ENCODE peak calls at places on chromosomes 16 and 17, in nine cellular contexts. W is esophagus muscularis mucosa, T is prostate gland, K is transverse colon, L is sigmoid colon, Q is SK-N-SH, U is spleen, F is GM23338, Z is stomach. X is an unnamed sample.

GRCh38 chr16:2224183-2224486 is 744 bp downstream of the E4F1 start:
- DNase-seq in W (no peak), T (no peak), K (no peak), L (no peak), Q (no peak), U (no peak), F (no peak), Z (no peak), X (no peak)

GRCh38 chr16:4696172-4696904 is 3.0 kb downstream of the NUDT16L1 start:
- DNase-seq in W (no peak), T (no peak), K (no peak), L (peak; percentile 84), Q (peak; percentile 26), U (no peak), F (no peak), Z (no peak), X (no peak)

GRCh38 chr17:55677449-55677848 is 45.2 kb downstream of the TMEM100 start:
- DNase-seq in W (no peak), T (no peak), K (no peak), L (no peak), Q (no peak), U (no peak), F (no peak), Z (no peak), X (no peak)

GRCh38 chr16:75377971-75378386 is 55.3 kb downstream of the CFDP1 start:
- DNase-seq in W (no peak), T (peak; percentile 21), K (no peak), L (no peak), Q (no peak), U (no peak), F (peak; percentile 71), Z (no peak), X (no peak)

GRCh38 chr16:3645504-3646347 is 8.8 kb upstream of the DNASE1 start:
- DNase-seq in W (no peak), T (no peak), K (no peak), L (peak; percentile 34), Q (no peak), U (peak; percentile 47), F (peak; percentile 83), Z (peak; percentile 17), X (no peak)

GRCh38 chr16:84166796-84167695 is 19.8 kb downstream of the TAF1C start:
- DNase-seq in W (no peak), T (no peak), K (no peak), L (no peak), Q (no peak), U (peak; percentile 47), F (peak; percentile 47), Z (no peak), X (no peak)

GRCh38 chr16:4375717-4376116 is 4.1 kb downstream of the VASN start:
- DNase-seq in W (no peak), T (no peak), K (no peak), L (no peak), Q (no peak), U (no peak), F (no peak), Z (no peak), X (no peak)

GRCh38 chr16:9286930-9287329 is 195.5 kb downstream of the HAPSTR1 start:
- DNase-seq in W (no peak), T (no peak), K (peak; percentile 85), L (no peak), Q (no peak), U (no peak), F (no peak), Z (no peak), X (no peak)

GRCh38 chr16:81841709-81842108 is 62.6 kb downstream of the PLCG2 start:
- DNase-seq in W (no peak), T (no peak), K (no peak), L (no peak), Q (no peak), U (no peak), F (no peak), Z (no peak), X (no peak)

GRCh38 chr17:57530508-57530907 is 214.6 kb downstream of the CCDC182 start:
- DNase-seq in W (no peak), T (no peak), K (no peak), L (no peak), Q (no peak), U (no peak), F (peak; percentile 41), Z (no peak), X (no peak)

GRCh38 chr17:28816540-28816939 is 26.1 kb downstream of the FAM222B start:
- DNase-seq in W (no peak), T (no peak), K (no peak), L (no peak), Q (no peak), U (no peak), F (no peak), Z (no peak), X (no peak)

GRCh38 chr16:67411339-67411738 is 4.9 kb downstream of the ZDHHC1 start:
- DNase-seq in W (no peak), T (no peak), K (no peak), L (no peak), Q (no peak), U (no peak), F (no peak), Z (no peak), X (no peak)

GRCh38 chr17:71777048-71777638 is 343.7 kb upstream of the SOX9 start:
- DNase-seq in W (no peak), T (no peak), K (no peak), L (no peak), Q (no peak), U (no peak), F (no peak), Z (no peak), X (no peak)
- H3K27ac ChIP-seq in W (no peak overlapping the region), T (no peak overlapping the region), K (no peak overlapping the region), L (no peak overlapping the region), Q (no peak overlapping the region), U (no peak overlapping the region), F (no peak overlapping the region), Z (no peak overlapping the region), X (no peak overlapping the region)

GRCh38 chr16:87792205-87792565 is 26.4 kb upstream of the KLHDC4 start:
- DNase-seq in W (no peak), T (no peak), K (no peak), L (no peak), Q (no peak), U (no peak), F (no peak), Z (no peak), X (no peak)

GRCh38 chr16:87790278-87791023 is 24.7 kb upstream of the KLHDC4 start:
- DNase-seq in W (no peak), T (no peak), K (peak; percentile 23), L (peak; percentile 94), Q (peak; percentile 70), U (no peak), F (no peak), Z (peak; percentile 40), X (no peak)

GRCh38 chr16:87784812-87785211 is 19.0 kb upstream of the KLHDC4 start:
- DNase-seq in W (no peak), T (no peak), K (no peak), L (no peak), Q (no peak), U (no peak), F (no peak), Z (no peak), X (no peak)

GRCh38 chr16:87791295-87792204 is 25.8 kb upstream of the KLHDC4 start:
- DNase-seq in W (no peak), T (no peak), K (no peak), L (no peak), Q (no peak), U (no peak), F (no peak), Z (no peak), X (no peak)

DNA sequence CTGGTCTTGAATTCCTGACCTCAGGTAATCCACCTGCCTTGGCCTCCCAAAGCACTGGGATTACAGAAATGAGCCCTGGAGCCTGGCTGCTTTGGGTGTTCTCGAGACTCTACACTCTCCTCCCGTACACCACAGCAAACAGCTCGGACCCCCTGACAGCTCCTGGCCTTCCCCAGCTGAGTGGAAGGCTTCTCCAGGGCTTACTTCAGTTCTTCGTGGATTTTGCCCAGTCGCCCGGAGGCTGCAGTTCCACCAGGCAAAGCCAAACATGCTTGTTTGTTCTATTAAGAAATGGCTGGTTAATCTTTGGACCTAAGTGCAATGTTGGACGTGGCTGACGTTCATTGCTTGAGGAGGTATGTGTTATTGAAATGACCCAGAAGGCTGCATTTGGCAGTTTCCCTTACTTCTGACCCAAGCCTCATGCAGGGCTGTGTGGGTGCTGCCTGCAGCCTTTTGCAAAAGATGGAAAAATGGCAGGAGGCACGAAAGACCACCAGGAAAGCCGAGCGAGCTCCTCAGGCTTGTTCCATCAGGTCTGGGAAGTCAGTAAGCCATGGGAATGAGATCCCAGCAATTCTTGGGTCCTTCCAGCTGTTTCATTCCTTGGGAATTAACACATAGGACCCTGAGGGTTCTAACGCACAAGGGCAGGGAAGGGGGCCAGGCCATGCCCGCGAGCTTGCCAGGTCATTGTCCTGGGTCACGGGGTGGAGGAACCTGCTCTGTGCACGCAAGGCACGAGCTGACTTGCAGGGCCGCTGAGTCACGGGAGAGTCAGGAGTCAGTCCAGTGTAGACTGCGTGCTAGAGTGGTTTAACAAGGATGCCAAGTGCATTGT is 23.9 kb upstream of the KLHDC4 start:
- DNase-seq in W (no peak), T (no peak), K (no peak), L (peak; percentile 84), Q (no peak), U (no peak), F (no peak), Z (peak; percentile 60), X (no peak)
- TF ChIP-seq POLR2AphosphoS5 in W (peak; percentile 39), T (no peak), K (peak; percentile 9), L (peak; percentile 72), Q (no peak), U (no peak), F (no peak), Z (no peak), X (no peak)

GRCh38 chr17:67689534-67690177 is 28.1 kb upstream of the NOL11 start:
- DNase-seq in W (no peak), T (peak; percentile 74), K (peak; percentile 27), L (no peak), Q (peak; percentile 77), U (no peak), F (peak; percentile 86), Z (peak; percentile 44), X (peak; percentile 50)
- H3K27ac ChIP-seq in W (no peak overlapping the region), T (no peak overlapping the region), K (no peak overlapping the region), L (no peak overlapping the region), Q (peak overlapping the region; percentile 2), U (no peak overlapping the region), F (no peak overlapping the region), Z (no peak overlapping the region), X (no peak overlapping the region)

GRCh38 chr17:17751996-17752821 is 71.0 kb downstream of the RAI1 start:
- DNase-seq in W (peak; percentile 100), T (peak; percentile 96), K (peak; percentile 98), L (peak; percentile 98), Q (peak; percentile 94), U (peak; percentile 99), F (peak; percentile 96), Z (peak; percentile 98), X (peak; percentile 20)

GRCh38 chr17:17751489-17751995 is 70.3 kb downstream of the RAI1 start:
- DNase-seq in W (no peak), T (no peak), K (no peak), L (no peak), Q (no peak), U (no peak), F (no peak), Z (no peak), X (no peak)

GRCh38 chr17:17754719-17755686 is 73.7 kb downstream of the RAI1 start:
- DNase-seq in W (no peak), T (no peak), K (no peak), L (no peak), Q (no peak), U (no peak), F (no peak), Z (peak; percentile 38), X (no peak)

GRCh38 chr17:17750881-17751280 is 69.6 kb downstream of the RAI1 start:
- DNase-seq in W (no peak), T (no peak), K (peak; percentile 29), L (no peak), Q (no peak), U (peak; percentile 84), F (no peak), Z (no peak), X (no peak)

GRCh38 chr17:17752822-17753448 is 71.7 kb downstream of the RAI1 start:
- DNase-seq in W (no peak), T (no peak), K (no peak), L (no peak), Q (no peak), U (peak; percentile 87), F (no peak), Z (no peak), X (no peak)
- TF ChIP-seq POLR2AphosphoS5 in W (no peak), T (no peak), K (no peak), L (no peak), Q (no peak), U (no peak), F (no peak), Z (no peak), X (no peak)

X was measured in SK-N-MC.